ENCODE peak calls at places on chromosomes 11 and 22, in four cellular contexts. One of them, this sample, is unnamed.

GRCh38 chr11:108858624-108859023 is 193.8 kb downstream of the DDX10 start:
- DNase-seq in M059J: no peak
- DNase-seq in nephron progenitor cell: no peak
- DNase-seq in NCI-H446: no peak
- DNase-seq in this sample: no peak

GRCh38 chr11:123194308-123195181 is 503 bp downstream of the CLMP start:
- DNase-seq in M059J: peak
- DNase-seq in nephron progenitor cell: peak
- DNase-seq in NCI-H446: peak
- DNase-seq in this sample: no peak

GRCh38 chr11:57322881-57323467 is 1.8 kb downstream of the TNKS1BP1 start:
- DNase-seq in M059J: peak
- DNase-seq in nephron progenitor cell: no peak
- DNase-seq in NCI-H446: no peak
- DNase-seq in this sample: no peak

GRCh38 chr11:121393855-121394254 is 58.3 kb upstream of the SORL1 start:
- DNase-seq in M059J: no peak
- DNase-seq in nephron progenitor cell: no peak
- DNase-seq in NCI-H446: no peak
- DNase-seq in this sample: no peak

GRCh38 chr11:84543367-84544159 is 1083.6 kb downstream of the DLG2 start:
- DNase-seq in M059J: no peak
- DNase-seq in nephron progenitor cell: peak
- DNase-seq in NCI-H446: peak
- DNase-seq in this sample: peak

GRCh38 chr22:44112191-44112590 is 68.5 kb upstream of the PARVG start:
- DNase-seq in M059J: no peak
- DNase-seq in nephron progenitor cell: no peak
- DNase-seq in NCI-H446: no peak
- DNase-seq in this sample: no peak

GRCh38 chr11:66011785-66012303 is at the start of gene CST6:
- DNase-seq in M059J: no peak
- DNase-seq in nephron progenitor cell: no peak
- DNase-seq in NCI-H446: no peak
- DNase-seq in this sample: no peak

GRCh38 chr11:122721201-122721963 is 65.9 kb downstream of the UBASH3B start:
- DNase-seq in M059J: no peak
- DNase-seq in nephron progenitor cell: no peak
- DNase-seq in NCI-H446: no peak
- DNase-seq in this sample: no peak

GRCh38 chr11:129608711-129609110 is 206.9 kb upstream of the TMEM45B start:
- DNase-seq in M059J: peak
- DNase-seq in nephron progenitor cell: no peak
- DNase-seq in NCI-H446: no peak
- DNase-seq in this sample: no peak

GRCh38 chr22:44394246-44395115 is 81.7 kb upstream of the SHISAL1 start:
- DNase-seq in M059J: no peak
- DNase-seq in nephron progenitor cell: no peak
- DNase-seq in NCI-H446: no peak
- DNase-seq in this sample: no peak

GRCh38 chr22:31639640-31640039 is 22.4 kb downstream of the PISD start:
- DNase-seq in M059J: no peak
- DNase-seq in nephron progenitor cell: no peak
- DNase-seq in NCI-H446: no peak
- DNase-seq in this sample: no peak

GRCh38 chr11:119337581-119338317 is 2.9 kb downstream of the C1QTNF5 start:
- DNase-seq in M059J: peak
- DNase-seq in nephron progenitor cell: peak
- DNase-seq in NCI-H446: no peak
- DNase-seq in this sample: no peak

GRCh38 chr11:34650528-34650927 is 29.6 kb downstream of the EHF start:
- DNase-seq in M059J: no peak
- DNase-seq in nephron progenitor cell: no peak
- DNase-seq in NCI-H446: no peak
- DNase-seq in this sample: no peak

GRCh38 chr11:102874842-102875241 is at the start of gene MMP12:
- DNase-seq in M059J: no peak
- DNase-seq in nephron progenitor cell: no peak
- DNase-seq in NCI-H446: no peak
- DNase-seq in this sample: no peak

GRCh38 chr22:28976588-28976987 is 85.0 kb downstream of the C22orf31 start:
- DNase-seq in M059J: peak
- DNase-seq in nephron progenitor cell: no peak
- DNase-seq in NCI-H446: no peak
- DNase-seq in this sample: no peak

GRCh38 chr22:47197735-47198500 is 435.5 kb downstream of the TBC1D22A start:
- DNase-seq in M059J: no peak
- DNase-seq in nephron progenitor cell: no peak
- DNase-seq in NCI-H446: no peak
- DNase-seq in this sample: no peak

GRCh38 chr11:94332814-94333213 is 28.4 kb downstream of the IZUMO1R start:
- DNase-seq in M059J: no peak
- DNase-seq in nephron progenitor cell: no peak
- DNase-seq in NCI-H446: no peak
- DNase-seq in this sample: no peak

GRCh38 chr11:86509579-86509978 is 134.9 kb downstream of the CCDC81 start:
- DNase-seq in M059J: peak
- DNase-seq in nephron progenitor cell: no peak
- DNase-seq in NCI-H446: no peak
- DNase-seq in this sample: no peak

GRCh38 chr22:36364255-36365019 is 23.3 kb downstream of the MYH9 start:
- DNase-seq in M059J: no peak
- DNase-seq in nephron progenitor cell: no peak
- DNase-seq in NCI-H446: no peak
- DNase-seq in this sample: no peak

GRCh38 chr11:59135648-59136461 is 6.8 kb upstream of the FAM111A start:
- DNase-seq in M059J: peak
- DNase-seq in nephron progenitor cell: peak
- DNase-seq in NCI-H446: peak
- DNase-seq in this sample: peak

GRCh38 chr11:65880844-65881421 is 1.3 kb downstream of the CTSW start:
- DNase-seq in M059J: peak
- DNase-seq in nephron progenitor cell: no peak
- DNase-seq in NCI-H446: no peak
- DNase-seq in this sample: no peak

GRCh38 chr11:113148652-113149051 is 165.7 kb upstream of the TTC12 start:
- DNase-seq in M059J: no peak
- DNase-seq in nephron progenitor cell: no peak
- DNase-seq in NCI-H446: no peak
- DNase-seq in this sample: no peak

GRCh38 chr11:92552942-92553341 is 328.3 kb downstream of the FAT3 start:
- DNase-seq in M059J: peak
- DNase-seq in nephron progenitor cell: no peak
- DNase-seq in NCI-H446: peak
- DNase-seq in this sample: no peak

GRCh38 chr11:68704887-68705286 is 20.5 kb downstream of the GAL start:
- DNase-seq in M059J: no peak
- DNase-seq in nephron progenitor cell: peak
- DNase-seq in NCI-H446: no peak
- DNase-seq in this sample: no peak

GRCh38 chr11:12552677-12553076 is 121.5 kb upstream of the TEAD1 start:
- DNase-seq in M059J: no peak
- DNase-seq in nephron progenitor cell: no peak
- DNase-seq in NCI-H446: peak
- DNase-seq in this sample: no peak